ENCODE peak calls at places on chromosome 16, in nine cellular contexts. One of them, this sample, is unnamed.

GRCh38 chr16:578870-579405 is 9.2 kb downstream of the PIGQ start:
- DNase-seq in left colon: peak; percentile 84
- DNase-seq in ELR: peak; percentile 62
- DNase-seq in nephron progenitor cell: peak; percentile 84
- DNase-seq in left cardiac atrium: peak; percentile 77
- DNase-seq in T-helper 22 cell: peak; percentile 37
- DNase-seq in fibroblast of lung: peak; percentile 71
- DNase-seq in psoas muscle: peak; percentile 91
- DNase-seq in type B pancreatic cell: no peak
- DNase-seq in this sample: no peak

GRCh38 chr16:20396846-20397467 is 7.6 kb downstream of the PDILT start:
- DNase-seq in left colon: no peak
- DNase-seq in ELR: no peak
- DNase-seq in nephron progenitor cell: no peak
- DNase-seq in left cardiac atrium: no peak
- DNase-seq in T-helper 22 cell: no peak
- DNase-seq in fibroblast of lung: no peak
- DNase-seq in psoas muscle: no peak
- DNase-seq in type B pancreatic cell: no peak
- DNase-seq in this sample: no peak

GRCh38 chr16:23435500-23435899 is 17.5 kb downstream of the COG7 start:
- DNase-seq in left colon: peak; percentile 79
- DNase-seq in ELR: peak; percentile 76
- DNase-seq in nephron progenitor cell: peak; percentile 77
- DNase-seq in left cardiac atrium: peak; percentile 64
- DNase-seq in T-helper 22 cell: peak; percentile 26
- DNase-seq in fibroblast of lung: peak; percentile 36
- DNase-seq in psoas muscle: peak; percentile 64
- DNase-seq in type B pancreatic cell: no peak
- DNase-seq in this sample: peak; percentile 60

GRCh38 chr16:58678716-58679115 is 5.9 kb downstream of the SLC38A7 start:
- DNase-seq in left colon: peak; percentile 30
- DNase-seq in ELR: peak; percentile 43
- DNase-seq in nephron progenitor cell: no peak
- DNase-seq in left cardiac atrium: no peak
- DNase-seq in T-helper 22 cell: no peak
- DNase-seq in fibroblast of lung: no peak
- DNase-seq in psoas muscle: peak; percentile 67
- DNase-seq in type B pancreatic cell: no peak
- DNase-seq in this sample: peak; percentile 40

GRCh38 chr16:17001471-17001870 is 469.3 kb downstream of the XYLT1 start:
- DNase-seq in left colon: no peak
- DNase-seq in ELR: no peak
- DNase-seq in nephron progenitor cell: no peak
- DNase-seq in left cardiac atrium: no peak
- DNase-seq in T-helper 22 cell: no peak
- DNase-seq in fibroblast of lung: no peak
- DNase-seq in psoas muscle: no peak
- DNase-seq in type B pancreatic cell: no peak
- DNase-seq in this sample: no peak

GRCh38 chr16:66581246-66581952 is 2.1 kb downstream of the CMTM2 start:
- DNase-seq in left colon: no peak
- DNase-seq in ELR: no peak
- DNase-seq in nephron progenitor cell: no peak
- DNase-seq in left cardiac atrium: no peak
- DNase-seq in T-helper 22 cell: no peak
- DNase-seq in fibroblast of lung: peak; percentile 68
- DNase-seq in psoas muscle: no peak
- DNase-seq in type B pancreatic cell: no peak
- DNase-seq in this sample: no peak

GRCh38 chr16:57979006-57979585 is 8.2 kb upstream of the CNGB1 start:
- DNase-seq in left colon: no peak
- DNase-seq in ELR: no peak
- DNase-seq in nephron progenitor cell: no peak
- DNase-seq in left cardiac atrium: no peak
- DNase-seq in T-helper 22 cell: no peak
- DNase-seq in fibroblast of lung: no peak
- DNase-seq in psoas muscle: peak; percentile 21
- DNase-seq in type B pancreatic cell: no peak
- DNase-seq in this sample: no peak

GRCh38 chr16:31177136-31177535 is 2.8 kb upstream of the FUS start:
- DNase-seq in left colon: no peak
- DNase-seq in ELR: peak; percentile 61
- DNase-seq in nephron progenitor cell: no peak
- DNase-seq in left cardiac atrium: no peak
- DNase-seq in T-helper 22 cell: peak; percentile 45
- DNase-seq in fibroblast of lung: peak; percentile 89
- DNase-seq in psoas muscle: no peak
- DNase-seq in type B pancreatic cell: no peak
- DNase-seq in this sample: no peak

GRCh38 chr16:25033852-25034251 is 18.7 kb upstream of the ARHGAP17 start:
- DNase-seq in left colon: no peak
- DNase-seq in ELR: peak; percentile 81
- DNase-seq in nephron progenitor cell: no peak
- DNase-seq in left cardiac atrium: no peak
- DNase-seq in T-helper 22 cell: no peak
- DNase-seq in fibroblast of lung: peak; percentile 91
- DNase-seq in psoas muscle: no peak
- DNase-seq in type B pancreatic cell: no peak
- DNase-seq in this sample: peak; percentile 81